ENCODE peak calls at places on chromosomes 3 and 15, in six cellular contexts. Z is GM23338, Q is OCI-LY7, H is GM23248, P is SK-N-SH, K is neural progenitor cell. G is an unnamed sample.

GRCh38 chr3:180534828-180535227 is 67.1 kb upstream of the TTC14 start:
- DNase-seq in Z (no peak), Q (no peak), H (no peak), P (no peak), K (no peak), G (peak; percentile 58)

GRCh38 chr3:176939022-176939817 is 258.1 kb downstream of the TBL1XR1 start:
- DNase-seq in Z (peak; percentile 85), Q (peak; percentile 79), H (peak; percentile 90), P (peak; percentile 68), K (peak; percentile 76), G (peak; percentile 86)

GRCh38 chr3:139745831-139746230 is 68.1 kb upstream of the NMNAT3 start:
- DNase-seq in Z (no peak), Q (no peak), H (peak; percentile 41), P (no peak), K (no peak), G (peak; percentile 46)

GRCh38 chr15:28114721-28115622 is 15.9 kb upstream of the OCA2 start:
- DNase-seq in Z (no peak), Q (no peak), H (peak; percentile 41), P (no peak), K (no peak), G (no peak)

GRCh38 chr15:98554272-98555172 is 93.8 kb upstream of the IGF1R start:
- DNase-seq in Z (no peak), Q (no peak), H (no peak), P (peak; percentile 42), K (no peak), G (no peak)

GRCh38 chr15:26974120-26974780 is 3.3 kb downstream of the GABRG3 start:
- DNase-seq in Z (peak; percentile 87), Q (peak; percentile 7), H (peak; percentile 37), P (peak; percentile 50), K (peak; percentile 55), G (peak; percentile 61)

GRCh38 chr3:85603378-85603777 is 644.6 kb downstream of the CADM2 start:
- DNase-seq in Z (peak; percentile 31), Q (no peak), H (no peak), P (no peak), K (peak; percentile 44), G (no peak)

GRCh38 chr3:44989141-44989540 is 13.1 kb downstream of the EXOSC7 start:
- DNase-seq in Z (peak; percentile 12), Q (no peak), H (no peak), P (no peak), K (no peak), G (no peak)

GRCh38 chr3:152235709-152236298 is 32.9 kb upstream of the MBNL1 start:
- DNase-seq in Z (no peak), Q (no peak), H (peak; percentile 65), P (no peak), K (no peak), G (no peak)

GRCh38 chr3:4322635-4323034 is 19.5 kb downstream of the SETMAR start:
- DNase-seq in Z (no peak), Q (no peak), H (peak; percentile 86), P (no peak), K (no peak), G (peak; percentile 38)

GRCh38 chr15:60620707-60621106 is 141.8 kb upstream of the ICE2 start:
- DNase-seq in Z (peak; percentile 66), Q (no peak), H (peak; percentile 68), P (no peak), K (no peak), G (no peak)

GRCh38 chr3:140630366-140630765 is 47.5 kb upstream of the TRIM42 start:
- DNase-seq in Z (no peak), Q (no peak), H (peak; percentile 10), P (no peak), K (no peak), G (peak; percentile 20)

GRCh38 chr3:30440147-30440604 is 166.2 kb upstream of the TGFBR2 start:
- DNase-seq in Z (no peak), Q (no peak), H (peak; percentile 24), P (no peak), K (no peak), G (peak; percentile 89)

GRCh38 chr3:42582474-42583070 is 805 bp upstream of the SEC22C start:
- DNase-seq in Z (peak; percentile 64), Q (no peak), H (no peak), P (peak; percentile 12), K (no peak), G (no peak)

GRCh38 chr3:138332472-138333073 is 2.9 kb upstream of the NME9 start:
- DNase-seq in Z (peak; percentile 59), Q (peak; percentile 50), H (peak; percentile 70), P (peak; percentile 50), K (peak; percentile 25), G (peak; percentile 51)

GRCh38 chr3:110074095-110074494 is 736.7 kb upstream of the DPPA4 start:
- DNase-seq in Z (no peak), Q (no peak), H (no peak), P (no peak), K (no peak), G (no peak)

GRCh38 chr15:31226011-31226410 is 100.6 kb upstream of the KLF13 start:
- DNase-seq in Z (no peak), Q (peak; percentile 35), H (no peak), P (no peak), K (no peak), G (no peak)

GRCh38 chr15:31227235-31227634 is 99.4 kb upstream of the KLF13 start:
- DNase-seq in Z (no peak), Q (no peak), H (no peak), P (no peak), K (no peak), G (no peak)

GRCh38 chr15:31230630-31231485 is 95.8 kb upstream of the KLF13 start:
- DNase-seq in Z (no peak), Q (peak; percentile 100), H (no peak), P (no peak), K (no peak), G (no peak)

GRCh38 chr15:31227954-31228542 is 98.6 kb upstream of the KLF13 start:
- DNase-seq in Z (no peak), Q (peak; percentile 60), H (no peak), P (no peak), K (no peak), G (no peak)

DNA sequence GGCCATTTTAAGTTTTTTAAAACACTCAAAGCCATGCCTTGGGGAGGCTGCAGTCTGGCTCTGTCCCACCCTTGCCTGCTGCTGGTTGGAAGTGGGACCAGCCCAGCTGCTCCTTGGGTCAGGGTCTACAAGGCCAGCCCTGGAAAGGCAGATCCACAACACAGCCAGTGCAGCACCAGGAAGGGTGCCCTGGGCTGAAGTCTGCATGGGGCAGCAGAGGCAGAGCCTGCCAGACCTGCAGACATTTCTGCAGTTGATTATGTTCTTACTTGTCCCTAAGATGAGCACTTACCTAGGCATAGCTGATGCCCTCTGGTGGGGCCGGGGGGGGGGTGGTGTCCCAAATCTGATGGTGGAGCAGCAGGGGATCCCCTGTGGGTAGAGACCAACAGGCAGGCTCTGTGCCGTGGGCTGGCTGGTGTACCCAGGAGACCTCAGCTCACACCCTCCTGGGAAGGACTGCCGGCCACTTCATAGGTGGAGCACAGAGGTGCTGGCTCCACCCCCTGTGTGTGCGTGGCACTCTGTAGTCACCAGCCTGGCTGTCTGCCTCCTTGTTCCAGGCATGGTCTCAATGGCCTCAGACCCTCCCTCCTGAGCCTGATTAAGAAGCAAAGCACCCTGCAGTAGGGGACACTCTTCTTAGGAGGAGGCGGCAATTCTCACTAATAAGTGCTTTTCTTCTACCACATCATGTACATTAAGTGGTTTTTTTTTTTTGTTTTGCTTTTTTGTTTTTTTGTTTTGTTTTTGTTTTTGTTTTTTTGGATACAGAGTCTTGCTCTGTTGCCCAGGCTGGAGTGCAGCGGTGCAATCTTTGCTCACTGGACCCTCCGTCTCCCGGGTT is 97.4 kb upstream of the KLF13 start:
- DNase-seq in Z (peak; percentile 29), Q (peak; percentile 91), H (peak; percentile 22), P (no peak), K (peak; percentile 42), G (no peak)
- H2AFZ ChIP-seq in Z (peak overlapping the region; percentile 74), Q (no peak overlapping the region), H (no peak overlapping the region), P (no peak overlapping the region), K (no peak overlapping the region), G (no peak overlapping the region)

DNA sequence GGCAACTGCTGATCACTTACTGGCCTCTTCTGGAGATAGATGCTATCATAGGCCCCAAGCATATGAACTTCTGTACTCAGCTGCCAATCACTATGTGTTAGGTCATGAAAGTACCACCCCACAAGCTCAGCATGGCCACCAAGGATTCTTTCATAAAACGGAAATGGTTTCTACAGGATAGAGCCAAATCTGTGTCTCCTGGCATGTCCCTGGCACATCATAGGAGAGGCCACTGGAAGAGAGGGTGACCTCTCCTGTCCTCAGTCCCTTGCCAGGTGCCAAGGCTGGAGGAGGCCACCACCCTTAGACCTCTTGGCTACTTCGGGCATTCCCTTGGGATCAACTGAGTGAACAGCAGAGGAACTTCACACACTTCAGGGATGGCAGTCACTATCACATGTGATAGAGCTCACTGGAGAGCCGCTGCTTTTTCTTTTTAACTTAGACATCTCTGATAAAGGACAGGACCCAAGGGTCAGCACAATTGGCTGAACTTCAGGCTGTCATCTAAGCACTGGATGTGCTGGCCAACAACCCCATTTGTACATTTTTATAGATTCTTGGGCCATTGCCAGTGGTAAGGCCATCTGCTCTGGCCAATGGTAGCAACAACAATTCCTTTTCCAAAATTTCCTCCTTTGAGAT is 425.2 kb downstream of the SQOR start:
- DNase-seq in Z (no peak), Q (no peak), H (no peak), P (no peak), K (no peak), G (no peak)
- TF ChIP-seq EZH2phosphoT487 in Z (no peak), Q (no peak), H (no peak), P (no peak), K (no peak), G (no peak)

GRCh38 chr15:100863406-100864198 is 16.0 kb upstream of the ALDH1A3 start:
- DNase-seq in Z (no peak), Q (no peak), H (peak; percentile 32), P (no peak), K (no peak), G (no peak)
- H3K27ac ChIP-seq in Z (no peak overlapping the region), Q (no peak overlapping the region), H (no peak overlapping the region), P (no peak overlapping the region), K (no peak overlapping the region), G (no peak overlapping the region)

GRCh38 chr3:188978772-188979171 is 193.0 kb upstream of the TPRG1 start:
- DNase-seq in Z (peak; percentile 4), Q (no peak), H (peak; percentile 69), P (no peak), K (no peak), G (peak; percentile 81)

GRCh38 chr3:188976407-188976806 is 195.4 kb upstream of the TPRG1 start:
- DNase-seq in Z (no peak), Q (no peak), H (no peak), P (no peak), K (no peak), G (no peak)

GRCh38 chr3:188974856-188975611 is 196.7 kb upstream of the TPRG1 start:
- DNase-seq in Z (no peak), Q (no peak), H (peak; percentile 36), P (no peak), K (no peak), G (peak; percentile 66)

GRCh38 chr3:188972313-188972712 is 199.5 kb upstream of the TPRG1 start:
- DNase-seq in Z (no peak), Q (no peak), H (no peak), P (no peak), K (no peak), G (no peak)

DNA sequence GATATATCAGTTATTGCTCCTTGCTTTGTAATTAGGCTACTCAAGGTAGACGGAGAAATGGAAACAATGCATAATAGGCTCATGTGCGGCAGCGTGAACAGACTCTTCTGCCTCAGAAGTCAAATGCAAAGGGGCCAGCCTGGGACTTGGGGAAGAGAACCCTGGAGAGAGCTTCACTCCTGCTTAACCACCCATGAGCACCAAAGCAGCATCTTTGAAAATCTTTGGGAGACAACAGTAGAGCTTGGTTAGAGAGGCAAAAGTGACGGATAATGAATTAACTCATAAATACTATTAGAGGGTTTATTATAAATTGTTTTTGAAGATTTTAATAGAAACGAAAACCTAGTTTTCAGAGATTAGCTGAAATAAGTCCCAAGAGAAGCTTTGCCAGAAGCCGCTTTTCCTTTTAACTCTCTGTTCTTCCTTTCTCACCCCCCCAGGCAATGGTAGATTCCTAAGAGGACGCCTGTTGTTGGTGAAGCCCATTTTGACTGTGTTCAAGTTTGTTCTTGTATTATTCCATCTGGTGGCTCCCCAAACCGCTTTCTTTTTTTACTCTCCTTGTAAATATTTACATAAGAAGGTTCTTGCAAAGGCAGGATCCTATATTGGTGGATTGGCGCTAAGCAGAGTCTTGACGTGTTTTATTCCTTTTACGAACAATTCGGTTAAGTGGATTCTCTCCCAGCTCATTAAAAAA is 196.0 kb upstream of the TPRG1 start:
- DNase-seq in Z (peak; percentile 22), Q (no peak), H (no peak), P (no peak), K (no peak), G (peak; percentile 72)
- H2AFZ ChIP-seq in Z (peak overlapping the region; percentile 58), Q (no peak overlapping the region), H (no peak overlapping the region), P (no peak overlapping the region), K (no peak overlapping the region), G (peak overlapping the region; percentile 61)